ENCODE peak calls at places on chromosomes 13 and 19, in eight cellular contexts. B is natural killer cell; W is gastrocnemius medialis; L is activated naive CD4-positive, alpha-beta T cell; T is HuH-7; O is NCI-H2171 treated with DMSO at 0.1 percent for 48 hours; S is amygdala; X is activated naive CD8-positive, alpha-beta T cell treated with anti-CD3 and anti-CD28 coated beads for 36 hours. H is an unnamed sample.

GRCh38 chr19:51097166-51097736 is 11.0 kb downstream of the CTU1 start:
- DNase-seq in B (peak), W (no peak), L (peak), T (peak), O (peak), S (no peak), X (peak), H (peak)

GRCh38 chr13:74162135-74162534 is 27.9 kb upstream of the KLF12 start:
- DNase-seq in B (no peak), W (no peak), L (no peak), T (no peak), O (no peak), S (no peak), X (no peak), H (no peak)

GRCh38 chr19:4182082-4182926 is at the start of the genes ANKRD24 and SIRT6:
- DNase-seq in B (peak), W (peak), L (peak), T (peak), O (peak), S (peak), X (peak), H (peak)

GRCh38 chr19:15463865-15464371 is 426 bp downstream of the RASAL3 start:
- DNase-seq in B (peak), W (no peak), L (peak), T (no peak), O (no peak), S (no peak), X (peak), H (peak)

GRCh38 chr19:2805991-2806649 is 13.5 kb upstream of the ZNF554 start:
- DNase-seq in B (no peak), W (no peak), L (no peak), T (no peak), O (no peak), S (no peak), X (no peak), H (no peak)

GRCh38 chr13:113122571-113123225 is at the start of gene F10:
- DNase-seq in B (no peak), W (peak), L (no peak), T (peak), O (no peak), S (no peak), X (no peak), H (no peak)

GRCh38 chr13:38361551-38362262 is 12.1 kb downstream of the UFM1 start:
- DNase-seq in B (no peak), W (no peak), L (no peak), T (no peak), O (no peak), S (no peak), X (no peak), H (no peak)

GRCh38 chr19:8459095-8459494 is 14.3 kb downstream of the HNRNPM start:
- DNase-seq in B (no peak), W (no peak), L (no peak), T (no peak), O (no peak), S (no peak), X (no peak), H (no peak)

GRCh38 chr19:33468361-33469170 is 53.0 kb downstream of the PEPD start:
- DNase-seq in B (no peak), W (no peak), L (no peak), T (no peak), O (peak), S (no peak), X (no peak), H (no peak)

GRCh38 chr13:66774046-66774445 is 456.1 kb downstream of the PCDH9 start:
- DNase-seq in B (no peak), W (no peak), L (no peak), T (no peak), O (peak), S (no peak), X (no peak), H (no peak)

GRCh38 chr13:98976338-98976737 is 1.5 kb downstream of the DOCK9 start:
- DNase-seq in B (no peak), W (no peak), L (no peak), T (no peak), O (no peak), S (no peak), X (no peak), H (no peak)

GRCh38 chr13:103325675-103326074 is 259.5 kb upstream of the SLC10A2 start:
- DNase-seq in B (no peak), W (no peak), L (no peak), T (no peak), O (no peak), S (no peak), X (no peak), H (no peak)

GRCh38 chr19:34649886-34650543 is 26.9 kb downstream of the SCGB2B2 start:
- DNase-seq in B (no peak), W (no peak), L (no peak), T (no peak), O (no peak), S (no peak), X (no peak), H (no peak)

GRCh38 chr19:21749090-21749489 is 18.3 kb downstream of the ZNF100 start:
- DNase-seq in B (no peak), W (no peak), L (no peak), T (no peak), O (no peak), S (no peak), X (no peak), H (no peak)

GRCh38 chr13:29969286-29969685 is 118.9 kb upstream of the UBL3 start:
- DNase-seq in B (no peak), W (no peak), L (no peak), T (no peak), O (no peak), S (no peak), X (no peak), H (no peak)

GRCh38 chr19:54162241-54162805 is 2.8 kb upstream of the LENG1 start:
- DNase-seq in B (peak), W (peak), L (peak), T (no peak), O (no peak), S (no peak), X (peak), H (peak)

GRCh38 chr19:6070179-6071102 is 39.9 kb downstream of the RFX2 start:
- DNase-seq in B (peak), W (no peak), L (no peak), T (no peak), O (no peak), S (no peak), X (no peak), H (peak)

GRCh38 chr19:36409841-36410240 is 8.6 kb downstream of the ZFP82 start:
- DNase-seq in B (no peak), W (no peak), L (no peak), T (no peak), O (no peak), S (no peak), X (no peak), H (no peak)

GRCh38 chr19:19280561-19280960 is 7.5 kb upstream of the TM6SF2 start:
- DNase-seq in B (no peak), W (peak), L (no peak), T (no peak), O (peak), S (no peak), X (no peak), H (no peak)

GRCh38 chr19:16026756-16027155 is 49.5 kb upstream of the TPM4 start:
- DNase-seq in B (no peak), W (no peak), L (no peak), T (no peak), O (no peak), S (no peak), X (no peak), H (no peak)

GRCh38 chr13:26813626-26814348 is 53.2 kb upstream of the GPR12 start:
- DNase-seq in B (no peak), W (no peak), L (no peak), T (no peak), O (peak), S (no peak), X (no peak), H (no peak)

GRCh38 chr13:77918391-77919261 is at the start of gene EDNRB:
- DNase-seq in B (no peak), W (peak), L (no peak), T (no peak), O (peak), S (no peak), X (peak), H (peak)

GRCh38 chr19:36972594-36972993 is 56.5 kb downstream of the ZNF568 start:
- DNase-seq in B (no peak), W (no peak), L (no peak), T (no peak), O (no peak), S (no peak), X (no peak), H (no peak)

GRCh38 chr19:3671680-3672574 is 28.3 kb downstream of the PIP5K1C start:
- DNase-seq in B (peak), W (no peak), L (no peak), T (no peak), O (no peak), S (no peak), X (peak), H (peak)

GRCh38 chr13:48505597-48506091 is 27.2 kb downstream of the RCBTB2 start:
- DNase-seq in B (no peak), W (peak), L (no peak), T (no peak), O (no peak), S (no peak), X (peak), H (peak)

GRCh38 chr19:41546386-41546789 is 29.6 kb upstream of the CEACAM21 start:
- DNase-seq in B (no peak), W (peak), L (no peak), T (no peak), O (no peak), S (no peak), X (no peak), H (no peak)

GRCh38 chr13:72864142-72865035 is 82.5 kb downstream of the PIBF1 start:
- DNase-seq in B (no peak), W (no peak), L (no peak), T (no peak), O (no peak), S (no peak), X (no peak), H (peak)

GRCh38 chr13:76512676-76513277 is 373.4 kb downstream of the KCTD12 start:
- DNase-seq in B (no peak), W (no peak), L (no peak), T (no peak), O (peak), S (no peak), X (no peak), H (no peak)

GRCh38 chr13:41224113-41225110 is 30.0 kb upstream of the KBTBD7 start:
- DNase-seq in B (no peak), W (no peak), L (no peak), T (no peak), O (no peak), S (no peak), X (no peak), H (no peak)

GRCh38 chr13:46171739-46172138 is 10.2 kb downstream of the LCP1 start:
- DNase-seq in B (no peak), W (no peak), L (no peak), T (no peak), O (no peak), S (no peak), X (no peak), H (no peak)

GRCh38 chr19:58562126-58563033 is 4.0 kb upstream of the UBE2M start:
- DNase-seq in B (no peak), W (peak), L (no peak), T (no peak), O (no peak), S (no peak), X (peak), H (no peak)

GRCh38 chr13:83883061-83883523 is 818 bp upstream of the SLITRK1 start:
- DNase-seq in B (no peak), W (no peak), L (no peak), T (no peak), O (no peak), S (no peak), X (no peak), H (no peak)

GRCh38 chr13:39766464-39767167 is 111.2 kb downstream of the COG6 start:
- DNase-seq in B (no peak), W (no peak), L (no peak), T (no peak), O (peak), S (no peak), X (no peak), H (no peak)

GRCh38 chr13:113750554-113751399 is 8.2 kb upstream of the TMEM255B start:
- DNase-seq in B (no peak), W (no peak), L (no peak), T (no peak), O (no peak), S (no peak), X (no peak), H (no peak)

H was measured in GM13976.